ENCODE peak calls at places on chromosomes 16 and 17, in nine cellular contexts. A, H, K, O, D, N, Y, P and L are unnamed samples. For H3K4me1, the result is how much of the 10 kb centered on the place peaks cover.

GRCh38 chr16:3999890-4000325 is 116.3 kb downstream of the ADCY9 start:
- DNase-seq in A (no peak), H (no peak), K (no peak), O (no peak), D (peak), N (no peak), Y (no peak), P (peak), L (no peak)

GRCh38 chr17:77478281-77478680 is 337.5 kb downstream of the SEC14L1 start:
- DNase-seq in A (no peak), H (no peak), K (no peak), O (no peak), D (peak), N (no peak), Y (no peak), P (no peak), L (no peak)

GRCh38 chr17:80060629-80061028 is 24.2 kb downstream of the CCDC40 start:
- DNase-seq in A (no peak), H (no peak), K (no peak), O (no peak), D (no peak), N (no peak), Y (no peak), P (no peak), L (no peak)

GRCh38 chr17:44804301-44805061 is 25.6 kb downstream of the GJC1 start:
- DNase-seq in A (no peak), H (no peak), K (no peak), O (no peak), D (no peak), N (no peak), Y (peak), P (no peak), L (no peak)

GRCh38 chr17:31392002-31392855 is 754 bp downstream of the RAB11FIP4 start:
- DNase-seq in A (no peak), H (no peak), K (no peak), O (no peak), D (no peak), N (no peak), Y (no peak), P (no peak), L (no peak)

GRCh38 chr17:35162755-35163154 is 15.1 kb downstream of the UNC45B start:
- DNase-seq in A (no peak), H (no peak), K (no peak), O (no peak), D (no peak), N (no peak), Y (no peak), P (no peak), L (no peak)

GRCh38 chr17:82097919-82098168 is 192 bp downstream of the FASN start:
- DNase-seq in A (no peak), H (peak), K (no peak), O (no peak), D (no peak), N (no peak), Y (no peak), P (no peak), L (no peak)

GRCh38 chr16:3089717-3090592 is 9.1 kb downstream of the ZSCAN10 start:
- DNase-seq in A (no peak), H (peak), K (no peak), O (no peak), D (no peak), N (no peak), Y (no peak), P (no peak), L (no peak)

GRCh38 chr17:28657756-28658155 is 4.0 kb downstream of the SDF2 start:
- DNase-seq in A (no peak), H (no peak), K (no peak), O (no peak), D (no peak), N (no peak), Y (no peak), P (no peak), L (no peak)

GRCh38 chr17:83056583-83057396 is 22.6 kb upstream of the METRNL start:
- DNase-seq in A (peak), H (peak), K (peak), O (no peak), D (no peak), N (no peak), Y (no peak), P (peak), L (no peak)

GRCh38 chr16:50539053-50539615 is 9.1 kb upstream of the NKD1 start:
- DNase-seq in A (no peak), H (no peak), K (no peak), O (no peak), D (no peak), N (no peak), Y (no peak), P (no peak), L (no peak)

GRCh38 chr17:82889496-82890338 is 49.9 kb upstream of the ZNF750 start:
- DNase-seq in A (peak), H (peak), K (no peak), O (peak), D (no peak), N (no peak), Y (no peak), P (no peak), L (peak)

GRCh38 chr16:55444754-55445485 is 34.1 kb upstream of the MMP2 start:
- DNase-seq in A (peak), H (no peak), K (peak), O (no peak), D (no peak), N (no peak), Y (peak), P (no peak), L (no peak)

GRCh38 chr16:16067127-16067526 is 117.7 kb downstream of the ABCC1 start:
- DNase-seq in A (no peak), H (no peak), K (no peak), O (peak), D (peak), N (no peak), Y (peak), P (no peak), L (no peak)

GRCh38 chr17:66982011-66982508 is 17.6 kb downstream of the CACNG4 start:
- DNase-seq in A (no peak), H (no peak), K (no peak), O (no peak), D (no peak), N (no peak), Y (no peak), P (no peak), L (no peak)

GRCh38 chr16:2008009-2008526 is 1.6 kb downstream of the ZNF598 start:
- DNase-seq in A (peak), H (peak), K (no peak), O (peak), D (peak), N (no peak), Y (no peak), P (no peak), L (peak)

GRCh38 chr17:61362396-61362795 is 37.2 kb upstream of the TBX2 start:
- DNase-seq in A (no peak), H (no peak), K (no peak), O (no peak), D (no peak), N (no peak), Y (no peak), P (no peak), L (no peak)

GRCh38 chr17:64180089-64180488 is 50.1 kb upstream of the ERN1 start:
- DNase-seq in A (no peak), H (no peak), K (no peak), O (no peak), D (no peak), N (no peak), Y (no peak), P (no peak), L (no peak)

GRCh38 chr17:14746784-14747575 is 446.1 kb downstream of the HS3ST3B1 start:
- DNase-seq in A (no peak), H (no peak), K (peak), O (no peak), D (no peak), N (no peak), Y (no peak), P (no peak), L (no peak)

GRCh38 chr16:345686-346231 is 6.8 kb downstream of the AXIN1 start:
- DNase-seq in A (no peak), H (no peak), K (no peak), O (no peak), D (no peak), N (no peak), Y (no peak), P (no peak), L (no peak)

DNA sequence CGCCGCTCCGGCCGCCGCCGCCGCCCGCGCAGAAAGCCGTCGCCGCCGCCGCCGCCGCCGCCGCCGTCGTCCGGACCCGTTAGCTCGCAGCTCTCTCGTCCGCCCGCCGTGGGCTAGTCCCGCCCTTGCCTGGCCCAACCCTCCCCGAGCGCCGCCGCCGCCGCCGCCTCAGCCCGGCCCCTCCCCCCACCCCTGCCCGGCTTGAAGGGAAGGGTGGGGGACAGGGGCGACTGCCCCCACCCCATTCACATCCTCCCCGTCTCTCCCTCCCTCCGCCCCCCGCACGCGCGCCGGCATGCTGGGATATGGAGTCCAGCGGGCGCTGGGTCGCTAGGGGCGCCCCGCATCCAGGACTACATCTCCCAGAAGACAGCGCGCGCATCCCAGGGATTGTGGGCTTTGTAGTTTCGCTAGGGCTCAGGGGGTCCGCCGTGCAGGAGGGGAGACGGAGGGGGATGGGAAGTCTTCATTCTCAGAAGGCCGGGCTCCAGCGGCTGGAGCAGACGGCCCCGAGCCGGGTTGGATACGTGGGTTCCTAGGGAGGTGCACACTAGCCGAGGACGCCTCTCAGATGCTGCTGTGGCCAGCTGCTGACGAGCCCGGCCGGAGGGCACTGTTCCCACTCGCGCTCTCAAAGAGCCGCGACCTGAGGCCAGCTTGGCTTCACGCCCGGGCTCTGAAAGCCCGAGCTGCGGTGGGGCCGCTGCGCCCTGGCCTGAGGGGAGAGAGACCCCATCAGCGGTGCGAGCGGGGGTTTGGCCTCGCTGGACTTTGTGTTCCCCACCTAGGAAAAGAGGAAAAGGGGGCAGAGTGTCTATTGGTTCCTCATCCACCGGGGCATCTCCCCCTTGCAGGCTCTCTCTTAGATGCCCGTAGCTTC is at the start of gene ST3GAL2:
- DNase-seq in A (peak), H (peak), K (peak), O (peak), D (peak), N (peak), Y (peak), P (peak), L (peak)
- TF ChIP-seq CTCF in A (no peak), H (no peak), K (no peak), O (peak), D (no peak), N (no peak), Y (peak), P (no peak), L (no peak)

GRCh38 chr16:85384831-85385462 is 228.2 kb upstream of the GSE1 start:
- DNase-seq in A (peak), H (peak), K (no peak), O (no peak), D (no peak), N (no peak), Y (peak), P (no peak), L (peak)
- H3K4me1 ChIP-seq in A (under half), H (under half), K (under half), O (under half), D (under half), N (under half), Y (under half), P (under half), L (under half)

DNA sequence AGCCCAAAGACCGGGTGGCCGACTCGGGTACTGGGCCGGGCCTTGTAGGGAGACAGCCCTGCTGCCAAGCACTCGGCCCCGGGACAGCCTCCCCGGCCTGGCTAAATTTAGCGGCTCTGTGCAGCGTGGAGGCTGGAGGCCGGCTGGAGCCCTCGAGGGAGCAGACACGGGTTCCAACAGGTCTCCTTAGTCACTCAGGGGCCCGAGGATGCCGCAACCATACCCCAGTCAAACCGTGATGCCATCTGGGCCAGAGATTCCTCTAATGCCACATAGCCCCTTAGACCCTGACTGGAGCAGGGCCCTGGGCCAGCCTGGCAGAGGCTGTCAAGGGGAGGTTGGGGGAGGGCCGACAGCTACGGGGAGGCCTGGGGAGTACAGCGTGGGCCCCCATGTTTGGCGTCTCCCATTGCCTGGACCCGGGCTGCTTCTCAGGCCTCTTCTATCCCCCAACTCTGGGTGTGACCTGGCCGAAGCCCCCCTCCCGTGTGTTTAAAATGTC is 2.9 kb upstream of the P2RX1 start:
- DNase-seq in A (peak), H (peak), K (no peak), O (no peak), D (no peak), N (no peak), Y (peak), P (no peak), L (no peak)
- H3K27ac ChIP-seq in A (peak), H (no peak), K (peak), O (no peak), D (no peak), N (no peak), Y (peak), P (peak), L (no peak)

GRCh38 chr17:41483991-41484826 is 3.3 kb upstream of the KRT35 start:
- DNase-seq in A (no peak), H (no peak), K (no peak), O (no peak), D (no peak), N (no peak), Y (no peak), P (no peak), L (no peak)

GRCh38 chr17:41484920-41485904 is 4.3 kb upstream of the KRT35 start:
- DNase-seq in A (no peak), H (no peak), K (no peak), O (no peak), D (no peak), N (no peak), Y (no peak), P (no peak), L (no peak)

GRCh38 chr17:41486316-41486715 is 3.4 kb downstream of the KRT36 start:
- DNase-seq in A (no peak), H (no peak), K (no peak), O (no peak), D (no peak), N (no peak), Y (no peak), P (no peak), L (no peak)

GRCh38 chr17:41489531-41489930 is at the start of gene KRT36:
- DNase-seq in A (no peak), H (no peak), K (no peak), O (no peak), D (no peak), N (no peak), Y (no peak), P (no peak), L (no peak)

GRCh38 chr17:41486809-41487530 is 2.7 kb downstream of the KRT36 start:
- DNase-seq in A (peak), H (no peak), K (peak), O (peak), D (no peak), N (peak), Y (no peak), P (no peak), L (no peak)
- TF ChIP-seq CTCF in A (peak), H (no peak), K (peak), O (peak), D (peak), N (peak), Y (no peak), P (no peak), L (peak)

GRCh38 chr16:27458196-27458728 is 56.3 kb downstream of the IL21R start:
- DNase-seq in A (no peak), H (no peak), K (no peak), O (no peak), D (no peak), N (no peak), Y (no peak), P (no peak), L (peak)
- H3K4me1 ChIP-seq in A (under half), H (under half), K (under half), O (under half), D (under half), N (under half), Y (under half), P (under half), L (under half)